ENCODE peak calls at places on chromosomes 2 and 18, in six cellular contexts. J is K562, F is GM12892, G is H1, K is HepG2, H is GM12878. O is an unnamed sample.

GRCh38 chr2:96241901-96242611 is 23.7 kb downstream of the TMEM127 start:
- DNase-seq in J (no peak), F (peak), K (no peak), G (no peak), H (peak), O (no peak)

GRCh38 chr2:206558492-206558891 is 83.8 kb upstream of the FAM237A start:
- DNase-seq in K (no peak), H (no peak), G (no peak), J (no peak), F (no peak), O (no peak)

GRCh38 chr18:73923866-73924265 is 223.8 kb downstream of the FBXO15 start:
- DNase-seq in G (no peak), J (no peak), H (no peak), F (no peak), K (no peak), O (no peak)

GRCh38 chr2:179460101-179460500 is 195.5 kb upstream of the SESTD1 start:
- DNase-seq in H (no peak), J (no peak), F (no peak), K (peak), G (no peak), O (no peak)

GRCh38 chr2:27628767-27629709 is at the start of the genes CCDC121 and GPN1:
- DNase-seq in K (peak), G (peak), H (peak), J (peak), F (peak), O (peak)

GRCh38 chr2:10161206-10161931 is 38.8 kb downstream of the RRM2 start:
- DNase-seq in K (no peak), J (no peak), G (no peak), F (no peak), H (no peak), O (no peak)

GRCh38 chr2:109213646-109214417 is 84.8 kb downstream of the SH3RF3 start:
- DNase-seq in J (peak), G (no peak), F (no peak), H (peak), K (no peak), O (no peak)

GRCh38 chr2:186307871-186308270 is 178.2 kb upstream of the ZC3H15 start:
- DNase-seq in F (no peak), H (no peak), G (no peak), K (no peak), J (no peak), O (no peak)

GRCh38 chr2:241739177-241739576 is 4.7 kb downstream of the D2HGDH start:
- DNase-seq in F (no peak), G (no peak), J (no peak), H (no peak), K (no peak), O (no peak)

GRCh38 chr2:56127013-56127772 is 56.6 kb upstream of the CCDC85A start:
- DNase-seq in K (no peak), H (no peak), J (no peak), G (no peak), F (no peak), O (no peak)

GRCh38 chr2:33342171-33342570 is 134.3 kb upstream of the RASGRP3 start:
- DNase-seq in J (no peak), H (no peak), K (no peak), G (no peak), F (no peak), O (no peak)

GRCh38 chr2:202911203-202911512 is 315 bp downstream of the WDR12 start:
- DNase-seq in J (no peak), G (no peak), F (no peak), H (no peak), K (no peak), O (no peak)

GRCh38 chr2:237060518-237061312 is 25.0 kb upstream of the COPS8 start:
- DNase-seq in F (peak), H (no peak), G (no peak), K (peak), J (peak), O (no peak)

GRCh38 chr2:97718051-97718882 is 4.9 kb downstream of the ZAP70 start:
- DNase-seq in G (no peak), F (peak), K (no peak), J (no peak), H (no peak), O (peak)

GRCh38 chr18:55522011-55522410 is 66.0 kb downstream of the TCF4 start:
- DNase-seq in J (peak), F (no peak), H (no peak), K (no peak), G (no peak), O (no peak)

DNA sequence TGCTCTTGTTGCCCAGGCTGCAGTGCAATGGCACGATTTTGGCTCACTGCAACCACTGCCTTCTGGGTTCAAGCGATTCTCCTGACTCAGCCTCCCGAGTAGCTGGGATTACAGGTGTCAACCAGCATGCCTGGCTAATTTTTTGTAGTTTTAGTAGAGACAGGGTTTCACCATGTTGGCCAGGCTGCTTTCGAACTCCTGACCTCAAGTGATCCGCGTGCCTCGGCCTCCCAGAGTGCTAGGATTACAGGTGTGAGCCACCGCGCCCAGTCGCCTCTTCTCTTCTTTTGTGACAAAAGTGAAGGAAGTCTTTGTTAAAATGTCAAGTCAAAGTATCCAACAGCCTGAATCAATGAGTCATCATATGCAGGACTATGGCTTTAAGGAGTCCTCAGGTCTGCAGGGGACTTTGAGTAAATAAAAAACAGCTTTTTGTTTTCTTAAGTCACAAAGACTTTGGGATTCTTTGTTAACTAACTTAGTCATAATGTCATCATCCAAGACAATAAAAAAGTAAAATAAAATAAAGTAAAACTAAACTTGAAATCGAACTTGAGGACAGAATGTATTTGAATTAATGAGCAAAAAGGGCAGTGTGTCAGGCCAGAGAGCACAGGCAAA is 1153.2 kb downstream of the SUCLG1 start:
- DNase-seq in F (no peak), H (no peak), J (no peak), K (no peak), G (no peak), O (no peak)
- TF ChIP-seq TAF1 in F (no peak), H (no peak), J (no peak), K (no peak), G (no peak), O (no peak)

GRCh38 chr2:36389081-36389480 is 33.5 kb downstream of the CRIM1 start:
- DNase-seq in K (no peak), F (no peak), H (no peak), G (no peak), J (no peak), O (no peak)

GRCh38 chr2:36382472-36382871 is 26.9 kb downstream of the CRIM1 start:
- DNase-seq in G (no peak), H (no peak), K (no peak), F (no peak), J (no peak), O (no peak)

GRCh38 chr2:36387258-36387916 is 31.8 kb downstream of the CRIM1 start:
- DNase-seq in F (no peak), J (no peak), K (no peak), H (no peak), G (no peak), O (no peak)

GRCh38 chr2:36388472-36388871 is 32.9 kb downstream of the CRIM1 start:
- DNase-seq in G (no peak), F (no peak), K (no peak), H (no peak), J (no peak), O (no peak)

GRCh38 chr2:36385603-36386002 is 30.0 kb downstream of the CRIM1 start:
- DNase-seq in H (no peak), F (no peak), K (no peak), G (no peak), J (no peak), O (no peak)
- TF ChIP-seq POLR2AphosphoS5 in H (no peak), F (no peak), K (no peak), G (no peak), J (no peak), O (no peak)

GRCh38 chr18:46917108-46917807 is at the start of the genes KATNAL2 and PIAS2:
- DNase-seq in K (peak), J (peak), H (no peak), G (peak), F (peak), O (peak)
- TF ChIP-seq POLR2A in K (peak), J (peak), H (peak), G (peak), F (peak), O (peak)

DNA sequence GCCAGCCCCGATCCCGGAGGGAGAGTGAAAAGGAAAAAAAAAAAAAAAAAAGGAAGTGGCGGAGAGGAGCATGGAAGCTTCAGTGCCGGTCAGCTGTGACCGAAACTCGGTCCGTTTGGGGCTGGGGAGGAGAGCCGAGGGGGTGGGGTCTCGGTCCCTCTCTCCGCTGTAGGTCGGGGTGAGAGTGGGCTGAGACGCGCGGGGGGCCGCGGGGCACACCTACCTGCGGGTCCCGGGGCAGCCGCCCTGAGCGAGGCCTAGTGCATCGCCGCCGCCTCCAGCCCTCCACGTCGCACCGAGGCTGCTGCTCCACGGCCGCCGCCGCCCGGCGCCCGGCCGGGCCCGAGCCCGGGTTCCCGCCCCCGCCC is 529 bp downstream of the VPS54 start:
- DNase-seq in J (no peak), G (no peak), H (no peak), F (no peak), K (no peak), O (no peak)
- TF ChIP-seq TAF1 in J (no peak), G (no peak), H (no peak), F (no peak), K (no peak), O (no peak)

GRCh38 chr2:46655551-46656436 is 176.4 kb downstream of the TMEM247 start:
- DNase-seq in J (no peak), H (no peak), F (no peak), K (no peak), G (no peak), O (no peak)

GRCh38 chr2:46652514-46653170 is 173.3 kb downstream of the TMEM247 start:
- DNase-seq in J (no peak), H (no peak), K (no peak), G (no peak), F (no peak), O (no peak)

GRCh38 chr2:46653539-46653938 is 174.2 kb downstream of the TMEM247 start:
- DNase-seq in F (no peak), H (no peak), G (no peak), J (no peak), K (no peak), O (no peak)

GRCh38 chr2:46656640-46657039 is 177.3 kb downstream of the TMEM247 start:
- DNase-seq in F (no peak), K (no peak), H (no peak), G (no peak), J (no peak), O (no peak)

GRCh38 chr2:46657042-46657504 is 177.7 kb downstream of the TMEM247 start:
- DNase-seq in F (no peak), G (no peak), H (no peak), K (peak), J (peak), O (peak)
- TF ChIP-seq POLR2AphosphoS5 in F (no peak), G (no peak), H (no peak), K (no peak), J (no peak), O (no peak)

GRCh38 chr2:181953773-181954537 is 31.7 kb upstream of the PPP1R1C start:
- DNase-seq in H (peak), K (peak), J (peak), F (no peak), G (peak), O (peak)
- TF ChIP-seq POLR2A in H (no peak), K (no peak), J (no peak), F (no peak), G (no peak), O (no peak)

DNA sequence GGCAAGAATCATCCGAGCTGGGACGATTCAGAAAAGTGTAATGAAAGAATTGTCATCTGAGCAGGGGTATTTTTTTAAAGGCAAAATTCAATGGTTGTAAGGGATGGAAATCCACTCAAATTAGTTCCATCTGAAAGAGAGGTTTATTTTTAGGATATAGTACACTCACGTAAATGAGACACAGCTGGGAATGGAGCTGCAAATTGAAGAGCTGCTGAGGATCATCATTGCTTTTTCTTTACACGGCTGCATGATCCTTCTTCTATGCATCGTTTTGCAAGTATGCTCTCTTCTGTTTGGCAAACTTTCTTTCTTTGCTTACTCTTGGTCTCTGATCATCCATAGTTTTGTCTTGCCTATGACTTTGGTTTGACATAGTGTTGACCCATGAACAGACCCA is 27.4 kb upstream of the CUL3 start:
- DNase-seq in H (no peak), F (no peak), J (no peak), G (no peak), K (no peak), O (no peak)
- TF ChIP-seq TAF1 in H (no peak), F (no peak), J (no peak), G (no peak), K (no peak), O (no peak)

GRCh38 chr2:159715451-159715850 is 3.1 kb downstream of the MARCHF7 start:
- DNase-seq in H (no peak), K (no peak), J (no peak), G (no peak), F (no peak), O (no peak)
- TF ChIP-seq POLR2AphosphoS5 in H (peak), K (no peak), J (no peak), G (no peak), F (no peak), O (no peak)

GRCh38 chr2:150783896-150784295 is 296.4 kb upstream of the RND3 start:
- DNase-seq in H (no peak), G (no peak), J (no peak), K (no peak), F (no peak), O (no peak)

GRCh38 chr2:150783015-150783414 is 295.5 kb upstream of the RND3 start:
- DNase-seq in K (no peak), F (no peak), J (no peak), G (no peak), H (no peak), O (no peak)

GRCh38 chr2:150784389-150784788 is 296.9 kb upstream of the RND3 start:
- DNase-seq in J (no peak), G (no peak), F (no peak), K (no peak), H (no peak), O (no peak)

GRCh38 chr2:150781142-150781541 is 293.7 kb upstream of the RND3 start:
- DNase-seq in J (no peak), G (no peak), H (no peak), F (no peak), K (no peak), O (no peak)

DNA sequence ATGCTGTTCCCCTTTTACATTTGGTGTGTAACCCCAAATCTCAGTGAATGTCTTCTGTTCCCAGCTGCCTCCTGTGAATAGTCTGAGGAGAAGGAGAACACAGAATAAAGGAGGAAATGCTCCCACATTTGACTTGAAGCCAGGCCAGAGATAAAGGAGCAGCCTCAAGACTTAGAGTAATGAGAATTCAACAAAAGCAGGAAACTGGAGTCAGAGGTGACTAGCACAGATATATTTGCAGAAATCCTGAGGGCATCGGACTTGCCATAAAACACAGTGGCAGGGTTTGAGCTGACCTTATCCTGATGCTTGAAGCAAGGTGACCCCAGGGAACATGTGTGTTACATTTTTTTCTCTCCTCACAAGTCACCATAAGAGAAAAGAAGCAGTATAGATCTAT is 291.4 kb upstream of the RND3 start:
- DNase-seq in H (no peak), F (no peak), K (no peak), J (no peak), G (no peak), O (no peak)
- TF ChIP-seq POLR2A in H (no peak), F (no peak), K (no peak), J (no peak), G (no peak), O (no peak)

O was measured in GM12891.